ENCODE peak calls at places on chromosomes 3 and 15, in nine cellular contexts. F, Q, Y, T, D, L, S, B and U are unnamed samples.

GRCh38 chr3:177195941-177196472 is 1.3 kb downstream of the TBL1XR1 start:
- DNase-seq in L (no peak), Y (no peak), S (no peak), T (no peak), D (peak; percentile 32), F (peak; percentile 43), Q (no peak), B (peak; percentile 27), U (no peak)

GRCh38 chr3:11155341-11156025 is 1.2 kb downstream of the HRH1 start:
- DNase-seq in B (peak; percentile 73), T (peak; percentile 81), S (peak; percentile 22), Q (peak; percentile 76), D (peak; percentile 22), F (no peak), Y (peak; percentile 86), L (peak; percentile 89), U (peak; percentile 53)

GRCh38 chr15:98503970-98504369 is 144.4 kb upstream of the IGF1R start:
- DNase-seq in D (no peak), B (no peak), F (no peak), L (peak; percentile 40), Y (peak; percentile 9), Q (no peak), S (no peak), T (no peak), U (no peak)

GRCh38 chr15:100905855-100906254 is 13.3 kb upstream of the LRRK1 start:
- DNase-seq in F (no peak), D (no peak), L (no peak), S (no peak), Q (no peak), Y (no peak), T (no peak), B (no peak), U (no peak)

GRCh38 chr15:25248583-25249235 is 190.1 kb downstream of the UBE3A start:
- DNase-seq in L (no peak), B (no peak), D (no peak), F (no peak), Y (no peak), T (no peak), Q (peak; percentile 16), S (peak; percentile 6), U (no peak)

GRCh38 chr15:90482124-90483011 is 47.4 kb upstream of the CRTC3 start:
- DNase-seq in Q (no peak), B (peak; percentile 33), S (peak; percentile 53), Y (peak; percentile 36), L (peak; percentile 82), T (peak; percentile 37), F (no peak), D (peak; percentile 59), U (peak; percentile 51)

GRCh38 chr15:79045041-79045440 is 45.5 kb downstream of the RASGRF1 start:
- DNase-seq in B (no peak), L (no peak), Q (no peak), Y (no peak), F (no peak), D (no peak), S (no peak), T (no peak), U (no peak)

GRCh38 chr15:48790716-48791115 is 20.2 kb downstream of the CEP152 start:
- DNase-seq in T (no peak), Q (no peak), Y (peak; percentile 46), F (no peak), S (no peak), D (no peak), B (no peak), L (no peak), U (no peak)

GRCh38 chr3:133487920-133488540 is 85.5 kb upstream of the CDV3 start:
- DNase-seq in B (peak; percentile 10), D (peak; percentile 67), Y (peak; percentile 38), S (peak; percentile 45), L (peak; percentile 56), F (no peak), T (no peak), Q (no peak), U (peak; percentile 43)

GRCh38 chr3:57570878-57571277 is 14.8 kb downstream of the PDE12 start:
- DNase-seq in F (no peak), T (no peak), S (no peak), L (no peak), B (no peak), D (no peak), Q (no peak), Y (no peak), U (no peak)

GRCh38 chr3:138862531-138862923 is 27.8 kb upstream of the PIK3CB start:
- DNase-seq in D (no peak), Q (no peak), L (no peak), F (no peak), B (no peak), T (peak; percentile 25), Y (no peak), S (no peak), U (peak; percentile 33)

GRCh38 chr15:65942436-65942835 is 73.1 kb downstream of the RAB11A start:
- DNase-seq in D (no peak), Y (peak; percentile 4), Q (no peak), L (no peak), F (no peak), T (peak; percentile 33), B (no peak), S (peak; percentile 70), U (no peak)